ENCODE peak calls at places on chromosome 21, in eight cellular contexts. A, X, S, Y, T, J, Z and M are unnamed samples.

GRCh38 chr21:23968722-23969647 is 1638.3 kb downstream of the MRPL39 start:
- DNase-seq in A (no peak), X (peak; percentile 76), S (peak; percentile 24), Y (no peak), T (no peak), J (peak; percentile 57), Z (no peak), M (no peak)

GRCh38 chr21:36966846-36967657 is 583 bp upstream of the HLCS start:
- DNase-seq in A (no peak), X (peak; percentile 25), S (peak; percentile 18), Y (no peak), T (no peak), J (no peak), Z (no peak), M (peak; percentile 28)

GRCh38 chr21:43312751-43313169 is 114.2 kb downstream of the SIK1 start:
- DNase-seq in A (no peak), X (no peak), S (no peak), Y (no peak), T (no peak), J (peak; percentile 81), Z (no peak), M (no peak)

GRCh38 chr21:44835647-44835973 is 17.7 kb upstream of the SUMO3 start:
- DNase-seq in A (no peak), X (no peak), S (no peak), Y (no peak), T (no peak), J (no peak), Z (no peak), M (no peak)

GRCh38 chr21:39021475-39021832 is 161.8 kb downstream of the PSMG1 start:
- DNase-seq in A (no peak), X (no peak), S (no peak), Y (no peak), T (no peak), J (no peak), Z (no peak), M (no peak)

GRCh38 chr21:15848632-15849031 is 118.8 kb downstream of the USP25 start:
- DNase-seq in A (no peak), X (no peak), S (no peak), Y (no peak), T (no peak), J (no peak), Z (no peak), M (peak; percentile 28)

GRCh38 chr21:39114871-39115658 is 68.2 kb downstream of the PSMG1 start:
- DNase-seq in A (no peak), X (no peak), S (no peak), Y (no peak), T (no peak), J (no peak), Z (no peak), M (peak; percentile 89)

GRCh38 chr21:26093094-26093493 is 77.5 kb downstream of the APP start:
- DNase-seq in A (no peak), X (no peak), S (no peak), Y (no peak), T (no peak), J (no peak), Z (no peak), M (no peak)

GRCh38 chr21:26761174-26761915 is 83.9 kb downstream of the ADAMTS1 start:
- DNase-seq in A (no peak), X (no peak), S (no peak), Y (no peak), T (no peak), J (no peak), Z (no peak), M (no peak)

GRCh38 chr21:45983981-45984551 is 2.5 kb downstream of the COL6A1 start:
- DNase-seq in A (peak; percentile 74), X (peak; percentile 14), S (no peak), Y (no peak), T (peak; percentile 49), J (no peak), Z (no peak), M (no peak)

GRCh38 chr21:45984584-45985095 is 3.1 kb downstream of the COL6A1 start:
- DNase-seq in A (no peak), X (no peak), S (no peak), Y (no peak), T (no peak), J (no peak), Z (no peak), M (no peak)

GRCh38 chr21:45986316-45987051 is 4.9 kb downstream of the COL6A1 start:
- DNase-seq in A (peak; percentile 19), X (peak; percentile 21), S (no peak), Y (no peak), T (no peak), J (no peak), Z (no peak), M (no peak)

GRCh38 chr21:45987121-45987711 is 5.6 kb downstream of the COL6A1 start:
- DNase-seq in A (peak; percentile 21), X (peak; percentile 10), S (no peak), Y (no peak), T (no peak), J (no peak), Z (no peak), M (no peak)

DNA sequence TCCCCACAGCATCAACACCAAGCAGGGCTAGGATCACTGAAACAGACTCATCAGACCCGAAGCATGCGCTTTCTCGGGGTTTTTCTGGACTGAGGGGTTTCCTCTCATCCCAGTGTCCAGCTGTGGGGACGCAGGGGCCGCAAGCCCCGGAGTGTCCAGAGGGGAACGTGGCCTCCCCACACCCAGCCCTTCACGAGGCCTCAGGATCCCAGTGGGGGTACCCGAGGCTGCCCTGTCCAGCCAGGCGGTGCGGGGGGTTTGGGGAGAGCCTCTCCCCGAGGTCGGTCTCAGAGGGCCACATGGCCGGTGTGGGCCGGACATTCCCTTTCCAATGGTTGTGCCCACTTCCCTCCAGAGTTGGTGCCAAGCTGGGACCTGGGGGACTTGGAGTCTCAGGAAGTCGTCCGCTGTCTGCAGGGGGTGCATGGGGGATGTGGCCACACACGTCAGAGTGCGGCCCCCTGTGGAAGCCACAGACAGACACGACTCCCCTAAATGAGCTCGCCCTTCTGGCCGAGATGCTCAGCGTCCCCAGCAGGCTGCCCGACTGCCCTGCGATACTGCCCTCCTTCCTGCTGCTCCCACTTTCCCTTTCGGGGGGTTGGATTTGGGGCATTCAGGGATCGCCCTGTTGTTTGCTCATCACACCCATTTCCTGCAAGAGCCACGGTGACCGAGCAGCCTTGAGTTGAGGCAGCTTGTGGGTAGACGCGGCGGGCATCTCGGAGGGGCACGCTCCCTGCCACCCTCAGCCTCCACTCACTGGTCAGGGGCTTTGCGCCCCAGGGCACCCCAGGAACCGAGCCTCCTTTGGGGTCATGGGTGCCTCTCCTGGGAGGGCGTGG is 4.1 kb downstream of the COL6A1 start:
- DNase-seq in A (peak; percentile 24), X (peak; percentile 21), S (no peak), Y (no peak), T (peak; percentile 43), J (no peak), Z (no peak), M (no peak)
- H3K36me3 ChIP-seq in A (no peaks in the 10 kb centered on the region), X (no peaks in the 10 kb centered on the region), S (no peaks in the 10 kb centered on the region), Y (no peaks in the 10 kb centered on the region), T (peaks cover 23% of the 10 kb centered on the region), J (peaks cover 26% of the 10 kb centered on the region), Z (peaks cover 8% of the 10 kb centered on the region), M (peaks cover 58% of the 10 kb centered on the region)

DNA sequence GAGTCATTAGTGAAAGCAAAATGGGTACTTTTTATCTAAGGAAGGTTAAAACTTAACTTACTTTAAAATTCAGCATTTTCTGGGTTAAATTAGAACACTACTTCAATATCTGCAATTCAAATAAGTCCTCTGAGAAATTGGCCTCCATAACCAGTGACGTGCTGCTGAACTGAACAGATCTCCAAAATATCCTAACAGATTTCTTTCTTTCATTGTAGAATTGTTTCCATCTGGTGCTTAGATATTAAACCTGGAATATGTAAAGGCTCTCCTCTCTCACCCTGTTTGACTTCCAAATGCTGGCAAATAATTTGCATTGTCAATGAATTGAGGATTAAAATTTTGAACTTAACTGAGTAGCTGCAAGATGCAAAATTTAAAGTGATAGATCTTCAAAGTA is 316.9 kb upstream of the CXADR start:
- DNase-seq in A (no peak), X (no peak), S (no peak), Y (no peak), T (no peak), J (no peak), Z (no peak), M (no peak)
- H3K36me3 ChIP-seq in A (no peaks in the 10 kb centered on the region), X (no peaks in the 10 kb centered on the region), S (no peaks in the 10 kb centered on the region), Y (no peaks in the 10 kb centered on the region), T (no peaks in the 10 kb centered on the region), J (no peaks in the 10 kb centered on the region), Z (no peaks in the 10 kb centered on the region), M (no peaks in the 10 kb centered on the region)

GRCh38 chr21:41897047-41897669 is 18.0 kb upstream of the PRDM15 start:
- DNase-seq in A (no peak), X (no peak), S (no peak), Y (no peak), T (no peak), J (no peak), Z (no peak), M (no peak)
- H3K36me3 ChIP-seq in A (no peaks in the 10 kb centered on the region), X (peaks cover 8% of the 10 kb centered on the region), S (no peaks in the 10 kb centered on the region), Y (peaks cover 24% of the 10 kb centered on the region), T (peaks cover 53% of the 10 kb centered on the region), J (peaks cover 13% of the 10 kb centered on the region), Z (no peaks in the 10 kb centered on the region), M (peaks cover 12% of the 10 kb centered on the region)

DNA sequence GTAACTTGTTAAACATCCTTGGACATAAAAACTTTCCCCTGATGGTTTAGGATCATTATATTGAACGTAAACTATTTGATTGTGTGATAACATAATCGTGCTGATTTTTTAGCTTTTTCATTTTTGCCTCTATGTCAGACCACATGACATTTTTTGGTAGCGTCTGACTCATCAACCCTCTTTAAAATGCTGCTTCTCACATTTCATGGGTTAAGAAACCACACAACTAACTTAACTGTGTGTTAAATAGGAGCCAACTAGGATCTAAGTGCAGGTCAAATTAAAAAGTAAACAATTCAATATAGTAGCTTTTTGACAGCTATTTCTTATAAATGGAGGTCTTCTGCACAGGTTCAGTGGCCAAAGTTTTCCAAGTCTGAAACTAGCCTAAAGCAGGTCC is 9.8 kb downstream of the BTG3 start:
- DNase-seq in A (no peak), X (no peak), S (no peak), Y (no peak), T (no peak), J (no peak), Z (no peak), M (no peak)
- H3K36me3 ChIP-seq in A (no peaks in the 10 kb centered on the region), X (peaks cover 4% of the 10 kb centered on the region), S (peaks cover 94% of the 10 kb centered on the region), Y (peaks cover 38% of the 10 kb centered on the region), T (peaks cover 88% of the 10 kb centered on the region), J (peaks cover 26% of the 10 kb centered on the region), Z (no peaks in the 10 kb centered on the region), M (peaks cover 92% of the 10 kb centered on the region)

DNA sequence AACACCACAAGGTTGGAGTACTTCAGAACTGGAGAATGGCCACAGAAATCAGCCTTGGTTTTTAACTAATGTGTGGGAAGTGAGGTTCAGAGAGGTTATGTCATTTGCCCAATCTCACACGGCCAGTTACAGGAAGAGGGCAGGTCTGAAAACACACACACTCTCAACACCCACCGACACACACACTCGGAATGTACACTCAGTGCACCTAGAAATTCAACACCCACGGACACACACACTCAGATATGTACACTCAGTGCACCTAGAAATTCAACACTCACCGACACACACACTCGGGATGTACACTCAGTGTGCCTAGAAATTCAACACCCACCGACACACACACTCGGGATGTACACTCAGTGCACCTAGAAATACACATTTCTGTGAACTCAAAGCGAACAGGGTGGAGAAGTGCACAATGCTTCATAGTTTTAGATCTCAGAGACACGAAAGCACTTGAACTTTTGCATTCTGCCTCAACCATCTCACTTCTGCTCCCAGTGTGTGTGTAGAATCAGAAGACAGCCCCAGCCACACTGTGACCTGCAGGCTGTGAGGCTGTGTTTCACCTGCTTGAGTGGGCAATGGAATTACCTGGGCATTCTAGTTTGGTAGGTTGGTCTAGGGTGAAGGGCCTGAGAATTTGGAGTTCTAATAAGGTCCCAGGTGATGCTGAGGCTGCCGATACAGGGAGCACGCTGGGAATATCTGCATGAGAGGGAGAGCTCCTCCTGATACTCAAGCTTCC is 170.5 kb downstream of the CLIC6 start:
- DNase-seq in A (no peak), X (no peak), S (no peak), Y (no peak), T (no peak), J (no peak), Z (no peak), M (no peak)
- H3K36me3 ChIP-seq in A (no peaks in the 10 kb centered on the region), X (peaks cover 13% of the 10 kb centered on the region), S (no peaks in the 10 kb centered on the region), Y (peaks cover 71% of the 10 kb centered on the region), T (peaks cover 35% of the 10 kb centered on the region), J (peaks cover 5% of the 10 kb centered on the region), Z (no peaks in the 10 kb centered on the region), M (peaks cover 84% of the 10 kb centered on the region)